ENCODE peak calls at places on chromosomes 2 and 18, in nine cellular contexts. E, S, B, H, F, P, V, N and K are unnamed samples.

GRCh38 chr2:128310761-128311160 is 7.9 kb downstream of the HS6ST1 start:
- DNase-seq in E (no peak), S (no peak), B (peak; percentile 15), H (no peak), F (peak; percentile 7), P (no peak), V (no peak), N (no peak), K (no peak)

GRCh38 chr2:38037757-38038615 is 38.0 kb downstream of the CYP1B1 start:
- DNase-seq in E (no peak), S (peak; percentile 72), B (peak; percentile 41), H (peak; percentile 17), F (no peak), P (no peak), V (peak; percentile 47), N (peak; percentile 48), K (no peak)

GRCh38 chr2:49490710-49491109 is 336.4 kb upstream of the FSHR start:
- DNase-seq in E (peak; percentile 29), S (peak; percentile 43), B (no peak), H (peak; percentile 81), F (no peak), P (peak; percentile 48), V (no peak), N (no peak), K (no peak)

GRCh38 chr2:236366049-236366387 is 101.8 kb upstream of the ASB18 start:
- DNase-seq in E (no peak), S (no peak), B (no peak), H (no peak), F (no peak), P (no peak), V (no peak), N (no peak), K (no peak)

GRCh38 chr2:14601070-14601770 is 31.3 kb upstream of the LRATD1 start:
- DNase-seq in E (no peak), S (peak; percentile 69), B (no peak), H (no peak), F (no peak), P (no peak), V (no peak), N (no peak), K (no peak)

GRCh38 chr2:24924266-24924665 is 4.2 kb upstream of the ADCY3 start:
- DNase-seq in E (no peak), S (no peak), B (no peak), H (no peak), F (no peak), P (no peak), V (no peak), N (no peak), K (no peak)

GRCh38 chr2:77018219-77018618 is 504.0 kb downstream of the LRRTM4 start:
- DNase-seq in E (no peak), S (no peak), B (no peak), H (no peak), F (no peak), P (no peak), V (no peak), N (no peak), K (no peak)

GRCh38 chr2:72149556-72150156 is 2.0 kb upstream of the CYP26B1 start:
- DNase-seq in E (no peak), S (peak; percentile 32), B (no peak), H (peak; percentile 38), F (peak; percentile 19), P (peak; percentile 15), V (peak; percentile 14), N (no peak), K (no peak)

GRCh38 chr2:178208817-178209216 is 14.5 kb downstream of the OSBPL6 start:
- DNase-seq in E (no peak), S (peak; percentile 16), B (no peak), H (peak; percentile 10), F (no peak), P (no peak), V (peak; percentile 26), N (no peak), K (no peak)

GRCh38 chr2:174796319-174796771 is 32.1 kb upstream of the CHRNA1 start:
- DNase-seq in E (no peak), S (no peak), B (no peak), H (no peak), F (no peak), P (no peak), V (peak; percentile 16), N (no peak), K (no peak)

GRCh38 chr18:58359226-58360019 is 269.5 kb downstream of the ALPK2 start:
- DNase-seq in E (no peak), S (peak; percentile 58), B (no peak), H (no peak), F (no peak), P (no peak), V (peak; percentile 33), N (peak; percentile 29), K (no peak)

GRCh38 chr18:74351354-74351753 is 35.7 kb downstream of the C18orf63 start:
- DNase-seq in E (peak; percentile 7), S (peak; percentile 69), B (no peak), H (no peak), F (no peak), P (no peak), V (peak; percentile 82), N (peak; percentile 72), K (no peak)

GRCh38 chr18:52060612-52061259 is 279.3 kb upstream of the DCC start:
- DNase-seq in E (no peak), S (no peak), B (no peak), H (no peak), F (no peak), P (no peak), V (no peak), N (no peak), K (no peak)

GRCh38 chr18:3139406-3139805 is 80.4 kb downstream of the MYOM1 start:
- DNase-seq in E (no peak), S (no peak), B (no peak), H (no peak), F (no peak), P (no peak), V (no peak), N (no peak), K (no peak)

GRCh38 chr2:609520-610280 is 67.5 kb downstream of the TMEM18 start:
- DNase-seq in E (no peak), S (no peak), B (no peak), H (no peak), F (no peak), P (no peak), V (no peak), N (no peak), K (no peak)

DNA sequence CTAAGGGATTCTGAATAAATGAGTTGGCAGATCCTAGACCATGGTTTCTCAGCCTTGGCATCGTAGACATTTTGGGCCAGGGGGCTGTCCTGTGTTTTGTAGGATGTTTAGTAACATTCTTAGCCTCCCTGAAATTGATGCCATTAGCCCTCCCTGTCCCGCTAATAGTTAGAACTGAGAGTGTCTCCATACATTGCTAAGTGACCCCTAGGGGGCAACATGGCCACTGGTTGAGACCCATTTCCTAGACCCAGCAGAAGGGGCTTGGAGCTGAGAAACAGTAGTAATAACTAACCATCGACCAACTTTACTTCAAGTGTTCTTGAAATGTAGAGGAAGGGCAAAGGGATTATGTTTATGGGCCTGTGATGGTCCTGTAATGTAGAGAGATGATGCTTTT is 40.8 kb downstream of the KCMF1 start:
- DNase-seq in E (peak; percentile 14), S (no peak), B (no peak), H (no peak), F (no peak), P (no peak), V (no peak), N (no peak), K (no peak)
- TF ChIP-seq CTCF in E (peak; percentile 70), S (no peak), B (no peak), H (no peak), F (no peak), P (no peak), V (no peak), N (peak; percentile 39), K (no peak)

DNA sequence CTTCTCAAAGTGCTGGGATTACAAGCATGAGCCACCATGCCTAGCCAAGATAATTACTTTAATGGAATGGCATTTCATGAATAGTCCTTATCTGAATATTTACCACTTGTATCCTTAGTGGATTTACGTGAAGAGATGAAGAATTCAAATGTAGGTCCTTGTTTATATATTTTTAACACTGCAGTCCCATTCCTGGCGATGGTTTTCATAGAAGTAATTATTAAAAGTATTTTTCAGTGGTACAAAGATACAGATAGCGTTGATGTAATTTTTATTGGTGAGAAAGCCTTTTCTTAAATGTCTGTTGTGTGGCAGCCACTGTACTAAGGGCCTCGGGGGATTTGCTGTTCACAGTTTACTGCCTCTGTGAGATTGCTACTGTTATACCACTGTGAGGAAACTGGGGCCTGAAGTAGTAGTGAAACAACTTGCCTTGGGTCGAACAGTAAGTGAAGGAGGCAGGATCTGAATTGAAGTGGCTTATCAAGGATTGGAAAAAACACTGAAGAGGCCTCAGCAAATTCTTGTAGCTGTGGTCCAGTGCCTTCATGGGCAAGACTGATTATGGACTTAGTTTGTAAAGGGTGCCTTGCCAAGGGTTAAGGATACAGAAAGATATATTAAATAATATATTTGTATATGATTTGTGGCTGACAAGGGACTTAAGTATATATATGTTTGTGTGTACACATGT is 151.1 kb downstream of the PRPF40A start:
- DNase-seq in E (no peak), S (no peak), B (no peak), H (no peak), F (no peak), P (no peak), V (no peak), N (no peak), K (no peak)
- H3K4me3 ChIP-seq in E (no peak overlapping the region), S (no peak overlapping the region), B (no peak overlapping the region), H (no peak overlapping the region), F (no peak overlapping the region), P (no peak overlapping the region), V (no peak overlapping the region), N (no peak overlapping the region), K (no peak overlapping the region)

DNA sequence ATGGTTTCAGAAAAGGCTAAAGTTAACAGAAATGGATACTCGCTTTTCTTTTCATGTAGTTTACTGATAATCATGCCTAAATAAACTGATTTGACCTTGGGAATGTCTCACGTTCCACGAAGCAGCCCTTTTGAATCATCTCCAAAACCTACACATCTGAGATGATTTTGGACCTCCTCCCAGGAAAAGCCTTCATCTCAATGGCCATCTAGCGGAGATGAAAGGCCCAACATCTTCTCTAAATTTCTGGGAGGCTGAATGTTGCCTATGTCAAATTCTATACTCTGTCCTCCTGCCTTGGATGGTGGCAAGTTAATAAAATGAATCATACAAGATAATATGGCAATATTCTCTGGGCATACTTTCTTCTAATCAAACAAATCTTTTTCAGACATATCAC is 448.5 kb downstream of the ZEB2 start:
- DNase-seq in E (no peak), S (peak; percentile 13), B (no peak), H (no peak), F (no peak), P (no peak), V (peak; percentile 81), N (peak; percentile 50), K (no peak)
- TF ChIP-seq CTCF in E (no peak), S (peak; percentile 38), B (no peak), H (no peak), F (no peak), P (peak; percentile 12), V (peak; percentile 64), N (peak; percentile 68), K (no peak)

DNA sequence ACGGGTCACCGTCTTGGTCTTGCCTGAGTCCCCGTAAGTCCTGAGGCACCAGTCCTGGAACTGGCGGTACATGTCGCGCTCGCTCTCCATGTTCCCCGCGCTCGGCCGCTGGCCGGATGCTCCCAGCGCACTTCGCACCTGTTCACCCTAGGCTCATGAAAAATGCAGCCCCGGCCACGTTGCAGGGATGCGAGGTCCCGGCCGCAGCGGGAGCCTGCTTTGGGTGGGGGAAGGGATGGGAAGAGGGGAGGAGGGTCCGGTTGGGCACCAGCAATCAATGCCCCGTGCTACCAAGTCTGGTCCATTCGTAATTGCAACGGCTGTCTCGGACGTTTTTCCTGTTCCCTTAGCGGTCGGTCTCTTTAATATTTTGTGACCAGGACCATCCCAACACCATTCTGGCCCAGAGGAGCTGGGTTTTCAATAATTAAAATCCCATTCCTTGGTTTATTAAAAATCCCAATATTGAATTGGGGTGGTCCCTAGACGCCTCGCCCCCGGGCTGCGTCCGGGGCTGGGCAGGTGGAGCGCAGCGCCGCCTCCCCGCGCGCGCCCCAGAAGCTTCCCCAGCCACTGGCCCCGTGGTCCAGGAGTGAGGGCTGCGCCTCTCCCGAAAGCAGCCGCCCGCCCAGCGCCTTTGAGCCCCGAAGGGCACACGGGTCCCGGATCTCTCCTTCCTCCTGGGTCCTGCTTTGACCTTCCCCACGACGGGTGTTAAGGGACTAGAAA is 1.4 kb downstream of the NOL4 start:
- DNase-seq in E (no peak), S (peak; percentile 1), B (no peak), H (peak; percentile 16), F (no peak), P (peak; percentile 16), V (no peak), N (no peak), K (no peak)
- H3K4me3 ChIP-seq in E (no peak overlapping the region), S (no peak overlapping the region), B (peak overlapping the region; percentile 8), H (no peak overlapping the region), F (peak overlapping the region; percentile 68), P (no peak overlapping the region), V (no peak overlapping the region), N (peak overlapping the region; percentile 52), K (peak overlapping the region; percentile 23)